ENCODE peak calls at places on chromosomes 3 and 15, in six cellular contexts. Y, K, P, D, V and C are unnamed samples.
A peak's percentile ranks its signal among the peaks of the same experiment; 100 is the strongest.

GRCh38 chr3:62159693-62160092 is 213.7 kb downstream of the FEZF2 start:
- DNase-seq in K (no peak), D (peak; percentile 19), Y (no peak), V (no peak), P (no peak), C (no peak)

GRCh38 chr3:195182470-195182795 is 88.5 kb downstream of the XXYLT1 start:
- DNase-seq in Y (no peak), V (no peak), K (no peak), P (no peak), D (no peak), C (no peak)

GRCh38 chr3:9732080-9732752 is 681 bp downstream of the BRPF1 start:
- DNase-seq in V (no peak), Y (no peak), P (peak; percentile 67), D (peak; percentile 34), K (no peak), C (peak; percentile 30)

GRCh38 chr3:23778451-23778850 is 27.3 kb upstream of the UBE2E1 start:
- DNase-seq in K (no peak), V (no peak), D (no peak), P (no peak), Y (no peak), C (no peak)

GRCh38 chr3:41200669-41201021 is 1.3 kb downstream of the CTNNB1 start:
- DNase-seq in P (no peak), Y (no peak), K (no peak), D (peak; percentile 41), V (no peak), C (peak; percentile 53)

GRCh38 chr3:10758304-10759037 is 57.6 kb upstream of the SLC6A11 start:
- DNase-seq in V (peak; percentile 24), P (peak; percentile 62), K (peak; percentile 51), D (peak; percentile 25), Y (peak; percentile 43), C (no peak)

GRCh38 chr15:86300371-86301106 is 220.9 kb downstream of the AGBL1 start:
- DNase-seq in Y (no peak), D (no peak), V (no peak), P (no peak), K (no peak), C (no peak)

GRCh38 chr3:152197937-152198336 is 70.8 kb upstream of the MBNL1 start:
- DNase-seq in P (no peak), D (no peak), Y (no peak), V (no peak), K (no peak), C (no peak)

GRCh38 chr3:46905191-46905560 is 27.7 kb downstream of the PTH1R start:
- DNase-seq in K (no peak), V (no peak), P (no peak), D (no peak), Y (no peak), C (no peak)

GRCh38 chr15:45179221-45179985 is 8.4 kb downstream of the SHF start:
- DNase-seq in K (peak; percentile 60), D (peak; percentile 74), V (no peak), P (peak; percentile 35), Y (no peak), C (peak; percentile 80)

GRCh38 chr3:45100998-45101407 is 45.2 kb downstream of the CDCP1 start:
- DNase-seq in K (no peak), D (no peak), V (peak; percentile 65), P (no peak), Y (no peak), C (no peak)

GRCh38 chr3:142723968-142724681 is at the start of gene TRPC1:
- DNase-seq in Y (peak; percentile 66), D (peak; percentile 75), P (peak; percentile 93), V (peak; percentile 9), K (peak; percentile 78), C (peak; percentile 79)

GRCh38 chr3:135106445-135106844 is 311.4 kb downstream of the EPHB1 start:
- DNase-seq in K (no peak), V (no peak), D (peak; percentile 77), P (no peak), Y (peak; percentile 59), C (peak; percentile 78)

GRCh38 chr15:77542491-77543001 is 90.2 kb downstream of the LINGO1 start:
- DNase-seq in V (no peak), D (no peak), Y (no peak), P (no peak), K (no peak), C (peak; percentile 31)

GRCh38 chr3:129975332-129976090 is 991 bp downstream of the TRH start:
- DNase-seq in K (no peak), P (peak; percentile 49), D (no peak), V (no peak), Y (peak; percentile 15), C (no peak)

GRCh38 chr15:92633001-92633400 is 22.6 kb downstream of the FAM174B start:
- DNase-seq in P (no peak), D (no peak), V (no peak), Y (no peak), K (no peak), C (no peak)

GRCh38 chr3:129123314-129124060 is 1.9 kb upstream of the RAB43 start:
- DNase-seq in P (peak; percentile 53), K (no peak), D (peak; percentile 66), Y (no peak), V (peak; percentile 14), C (peak; percentile 50)

GRCh38 chr3:133799794-133800585 is 5.6 kb upstream of the SRPRB start:
- DNase-seq in Y (no peak), V (no peak), K (no peak), P (no peak), D (no peak), C (no peak)

GRCh38 chr3:152299243-152299976 is 30.7 kb downstream of the MBNL1 start:
- DNase-seq in D (no peak), K (no peak), Y (no peak), V (no peak), P (no peak), C (no peak)

GRCh38 chr15:57133127-57133968 is 214.9 kb downstream of the TCF12 start:
- DNase-seq in V (no peak), D (no peak), Y (peak; percentile 51), P (no peak), K (no peak), C (no peak)

GRCh38 chr3:168794427-168794826 is 698.7 kb upstream of the GOLIM4 start:
- DNase-seq in V (no peak), P (no peak), Y (no peak), D (no peak), K (no peak), C (no peak)

GRCh38 chr15:101440846-101441590 is 48.5 kb downstream of the PCSK6 start:
- DNase-seq in D (no peak), P (no peak), K (no peak), Y (no peak), V (no peak), C (no peak)

GRCh38 chr3:151593923-151594322 is 133.1 kb upstream of the IGSF10 start:
- DNase-seq in K (no peak), D (no peak), P (no peak), V (no peak), Y (no peak), C (no peak)

GRCh38 chr3:107520535-107520934 is 2.2 kb upstream of the BBX start:
- DNase-seq in V (no peak), D (no peak), P (no peak), Y (no peak), K (no peak), C (no peak)

GRCh38 chr3:100796556-100796955 is 87.3 kb downstream of the TFG start:
- DNase-seq in Y (no peak), V (no peak), P (no peak), K (peak; percentile 22), D (no peak), C (no peak)

GRCh38 chr3:25663324-25664065 is 1.2 kb downstream of the TOP2B start:
- DNase-seq in Y (no peak), P (peak; percentile 42), V (no peak), K (peak; percentile 8), D (peak; percentile 49), C (no peak)

GRCh38 chr3:43909149-43909548 is 218.4 kb downstream of the ABHD5 start:
- DNase-seq in D (no peak), Y (no peak), K (no peak), P (no peak), V (no peak), C (no peak)

GRCh38 chr3:144843099-144843498 is 871.5 kb downstream of the DIPK2A start:
- DNase-seq in K (peak; percentile 7), D (no peak), P (no peak), Y (no peak), V (no peak), C (no peak)
- TF ChIP-seq CTCF in K (peak; percentile 3), D (no peak), P (no peak), Y (no peak), V (no peak), C (no peak)

DNA sequence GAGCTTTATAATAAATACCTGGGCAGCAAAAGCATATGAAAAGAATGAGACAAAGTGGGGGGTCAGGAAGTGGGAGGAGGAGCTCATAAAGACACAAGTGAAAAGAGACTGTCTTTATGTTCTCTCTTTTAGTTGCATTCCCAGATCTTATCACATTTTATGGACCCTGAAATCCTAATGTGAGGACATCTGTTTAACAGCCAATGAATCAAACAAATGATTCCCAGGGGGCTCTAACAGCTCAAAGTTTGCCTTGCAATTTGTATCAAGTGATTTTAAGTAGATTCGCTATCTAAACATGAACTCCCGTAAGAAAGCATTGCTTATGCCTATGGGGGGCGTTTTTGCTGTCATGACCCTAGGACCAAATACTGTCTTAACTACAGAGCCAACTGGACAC is 332.3 kb upstream of the CNTN4 start:
- DNase-seq in Y (no peak), P (no peak), D (no peak), K (no peak), V (no peak), C (no peak)
- TF ChIP-seq CTCF in Y (no peak), P (no peak), D (no peak), K (no peak), V (no peak), C (no peak)

GRCh38 chr3:906739-907138 is 186.1 kb upstream of the CNTN6 start:
- DNase-seq in V (no peak), D (no peak), K (no peak), Y (no peak), P (no peak), C (no peak)

GRCh38 chr3:905217-905616 is 187.6 kb upstream of the CNTN6 start:
- DNase-seq in P (no peak), D (no peak), K (no peak), Y (no peak), V (no peak), C (no peak)

DNA sequence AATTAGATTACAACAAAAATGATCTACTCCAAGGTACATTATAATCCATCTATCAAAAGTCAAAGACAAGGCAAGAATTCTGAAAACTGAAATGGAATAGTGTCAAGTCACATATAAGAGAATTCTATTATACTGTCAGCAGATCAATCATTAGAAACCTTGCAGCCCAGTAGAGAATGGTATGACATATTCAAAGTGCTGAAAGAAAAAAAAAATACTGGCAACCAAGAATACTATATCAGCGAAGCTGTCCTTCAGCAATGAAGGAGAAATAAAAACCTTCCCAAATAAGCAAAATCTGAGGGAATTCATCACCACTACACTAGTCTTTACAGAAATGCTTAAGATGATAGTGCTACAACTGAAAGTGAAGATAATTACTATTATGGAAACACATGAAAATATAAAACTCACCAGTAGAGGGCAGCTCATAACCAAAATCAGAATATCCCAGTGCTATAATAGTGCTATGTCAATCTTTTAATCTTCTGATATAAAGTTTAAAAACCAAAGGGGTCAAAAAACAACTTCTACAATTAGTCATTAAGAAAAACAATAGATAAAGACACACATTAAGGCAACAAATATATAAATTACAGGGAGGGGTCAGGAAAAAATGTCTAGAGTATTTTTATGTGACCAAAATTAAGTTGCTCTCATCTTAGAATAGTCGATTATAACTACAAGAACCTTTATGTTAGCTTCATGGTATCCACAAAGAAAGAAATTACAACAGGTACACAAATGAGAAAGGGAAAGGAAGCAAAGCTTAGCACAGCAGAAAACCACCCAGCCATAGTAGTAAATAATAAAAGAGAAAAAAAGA is 190.7 kb upstream of the CNTN6 start:
- DNase-seq in K (no peak), Y (no peak), P (no peak), V (no peak), D (no peak), C (no peak)
- TF ChIP-seq CTCF in K (peak; percentile 28), Y (peak; percentile 64), P (peak; percentile 68), V (no peak), D (peak; percentile 11), C (no peak)

GRCh38 chr3:185585862-185586643 is at the start of gene SENP2:
- DNase-seq in D (peak; percentile 99), P (peak; percentile 89), Y (peak; percentile 97), K (peak; percentile 99), V (peak; percentile 87), C (peak; percentile 100)
- TF ChIP-seq CTCF in D (no peak), P (no peak), Y (no peak), K (no peak), V (no peak), C (no peak)